ENCODE peak calls at places on chromosomes 16 and 17, in eight cellular contexts. A is bronchial epithelial cell; T is hepatocyte; G is cardiac muscle cell; E is effector memory CD4-positive, alpha-beta T cell; B is PC-3; C is SJCRH30; V is fibroblast of pulmonary artery. H is an unnamed sample.

GRCh38 chr17:39187152-39187830 is 10.2 kb downstream of the CACNB1 start:
- DNase-seq in A (no peak), T (no peak), G (no peak), E (no peak), B (no peak), C (no peak), V (no peak), H (no peak)

GRCh38 chr17:83080641-83081560 is 1.5 kb downstream of the METRNL start:
- DNase-seq in A (no peak), T (peak), G (peak), E (peak), B (no peak), C (peak), V (peak), H (no peak)

GRCh38 chr16:89880477-89881367 is 7.3 kb downstream of the TCF25 start:
- DNase-seq in A (peak), T (no peak), G (no peak), E (no peak), B (no peak), C (no peak), V (no peak), H (no peak)

GRCh38 chr16:85908444-85908843 is 9.5 kb downstream of the IRF8 start:
- DNase-seq in A (no peak), T (no peak), G (no peak), E (no peak), B (no peak), C (no peak), V (no peak), H (no peak)

GRCh38 chr17:14197582-14197981 is 39.1 kb downstream of the CDRT15 start:
- DNase-seq in A (no peak), T (no peak), G (no peak), E (peak), B (no peak), C (no peak), V (no peak), H (no peak)

GRCh38 chr16:68339214-68339613 is 28.4 kb downstream of the PRMT7 start:
- DNase-seq in A (no peak), T (no peak), G (no peak), E (no peak), B (no peak), C (no peak), V (no peak), H (no peak)

GRCh38 chr17:48901241-48901640 is 7.0 kb upstream of the UBE2Z start:
- DNase-seq in A (peak), T (no peak), G (no peak), E (no peak), B (no peak), C (no peak), V (no peak), H (no peak)

GRCh38 chr17:44112284-44113280 is 10.9 kb downstream of the HDAC5 start:
- DNase-seq in A (no peak), T (no peak), G (peak), E (no peak), B (no peak), C (peak), V (no peak), H (no peak)

GRCh38 chr16:68910051-68910450 is 66.7 kb downstream of the TANGO6 start:
- DNase-seq in A (no peak), T (no peak), G (no peak), E (no peak), B (no peak), C (peak), V (no peak), H (no peak)

GRCh38 chr17:32265192-32265895 is at the start of gene RHBDL3:
- DNase-seq in A (no peak), T (no peak), G (peak), E (no peak), B (no peak), C (no peak), V (no peak), H (no peak)

GRCh38 chr17:12672944-12673343 is 7.3 kb downstream of the MYOCD start:
- DNase-seq in A (no peak), T (no peak), G (no peak), E (no peak), B (no peak), C (no peak), V (no peak), H (no peak)

GRCh38 chr16:85508388-85508787 is 104.7 kb upstream of the GSE1 start:
- DNase-seq in A (no peak), T (no peak), G (no peak), E (no peak), B (no peak), C (no peak), V (no peak), H (no peak)

GRCh38 chr17:45440161-45440859 is 7.6 kb upstream of the ARHGAP27 start:
- DNase-seq in A (peak), T (peak), G (no peak), E (no peak), B (peak), C (no peak), V (peak), H (no peak)

GRCh38 chr16:56306690-56307533 is 115.6 kb downstream of the GNAO1 start:
- DNase-seq in A (no peak), T (no peak), G (no peak), E (no peak), B (no peak), C (no peak), V (no peak), H (no peak)

GRCh38 chr16:78980825-78981224 is 619.7 kb downstream of the MAF start:
- DNase-seq in A (no peak), T (no peak), G (no peak), E (no peak), B (no peak), C (no peak), V (no peak), H (no peak)

GRCh38 chr16:12000032-12000431 is 23.5 kb downstream of the SNX29 start:
- DNase-seq in A (no peak), T (no peak), G (no peak), E (no peak), B (no peak), C (no peak), V (no peak), H (no peak)

GRCh38 chr17:39634384-39634871 is 2.5 kb upstream of the STARD3 start:
- DNase-seq in A (peak), T (peak), G (peak), E (no peak), B (peak), C (peak), V (peak), H (peak)

GRCh38 chr17:50035421-50035879 is 20.5 kb upstream of the ITGA3 start:
- DNase-seq in A (no peak), T (no peak), G (no peak), E (no peak), B (no peak), C (no peak), V (no peak), H (peak)

GRCh38 chr17:30696234-30696633 is 128.3 kb downstream of the CRLF3 start:
- DNase-seq in A (no peak), T (no peak), G (no peak), E (no peak), B (no peak), C (no peak), V (no peak), H (no peak)

GRCh38 chr17:77372444-77373297 is 231.9 kb downstream of the SEC14L1 start:
- DNase-seq in A (peak), T (peak), G (peak), E (peak), B (no peak), C (peak), V (peak), H (peak)

GRCh38 chr17:77365584-77366186 is 224.9 kb downstream of the SEC14L1 start:
- DNase-seq in A (peak), T (peak), G (no peak), E (no peak), B (peak), C (peak), V (peak), H (peak)

GRCh38 chr17:41549596-41550039 is 21.5 kb upstream of the KRT19 start:
- DNase-seq in A (no peak), T (peak), G (no peak), E (no peak), B (peak), C (no peak), V (no peak), H (no peak)

GRCh38 chr17:16973760-16974540 is 2.0 kb upstream of the TNFRSF13B start:
- DNase-seq in A (no peak), T (no peak), G (no peak), E (no peak), B (no peak), C (no peak), V (no peak), H (no peak)

GRCh38 chr17:40356906-40357861 is 7.4 kb downstream of the GJD3 start:
- DNase-seq in A (no peak), T (no peak), G (no peak), E (no peak), B (no peak), C (no peak), V (no peak), H (no peak)

GRCh38 chr17:62749926-62750325 is 58.2 kb downstream of the MARCHF10 start:
- DNase-seq in A (no peak), T (no peak), G (no peak), E (no peak), B (no peak), C (no peak), V (no peak), H (no peak)

GRCh38 chr17:80089762-80090161 is 11.6 kb upstream of the GAA start:
- DNase-seq in A (no peak), T (no peak), G (no peak), E (no peak), B (no peak), C (no peak), V (no peak), H (no peak)
- H3K4me3 ChIP-seq in A (no peak), T (no peak), G (no peak), E (no peak), B (no peak), C (no peak), V (no peak), H (no peak)

GRCh38 chr17:74925242-74925641 is 1.2 kb downstream of the OTOP2 start:
- DNase-seq in A (no peak), T (peak), G (no peak), E (no peak), B (no peak), C (no peak), V (no peak), H (no peak)

GRCh38 chr17:74922694-74923537 is at the start of gene USH1G:
- DNase-seq in A (no peak), T (peak), G (peak), E (no peak), B (peak), C (peak), V (no peak), H (no peak)

GRCh38 chr17:74924250-74924948 is at the start of gene OTOP2:
- DNase-seq in A (no peak), T (peak), G (no peak), E (no peak), B (no peak), C (no peak), V (no peak), H (no peak)

GRCh38 chr17:74922172-74922571 is 883 bp downstream of the USH1G start:
- DNase-seq in A (no peak), T (peak), G (no peak), E (no peak), B (no peak), C (no peak), V (no peak), H (no peak)

GRCh38 chr17:74923538-74924249 is 379 bp upstream of the OTOP2 start:
- DNase-seq in A (no peak), T (peak), G (peak), E (peak), B (peak), C (peak), V (peak), H (peak)
- H3K4me3 ChIP-seq in A (peak), T (peak), G (peak), E (peak), B (peak), C (no peak), V (peak), H (no peak)

DNA sequence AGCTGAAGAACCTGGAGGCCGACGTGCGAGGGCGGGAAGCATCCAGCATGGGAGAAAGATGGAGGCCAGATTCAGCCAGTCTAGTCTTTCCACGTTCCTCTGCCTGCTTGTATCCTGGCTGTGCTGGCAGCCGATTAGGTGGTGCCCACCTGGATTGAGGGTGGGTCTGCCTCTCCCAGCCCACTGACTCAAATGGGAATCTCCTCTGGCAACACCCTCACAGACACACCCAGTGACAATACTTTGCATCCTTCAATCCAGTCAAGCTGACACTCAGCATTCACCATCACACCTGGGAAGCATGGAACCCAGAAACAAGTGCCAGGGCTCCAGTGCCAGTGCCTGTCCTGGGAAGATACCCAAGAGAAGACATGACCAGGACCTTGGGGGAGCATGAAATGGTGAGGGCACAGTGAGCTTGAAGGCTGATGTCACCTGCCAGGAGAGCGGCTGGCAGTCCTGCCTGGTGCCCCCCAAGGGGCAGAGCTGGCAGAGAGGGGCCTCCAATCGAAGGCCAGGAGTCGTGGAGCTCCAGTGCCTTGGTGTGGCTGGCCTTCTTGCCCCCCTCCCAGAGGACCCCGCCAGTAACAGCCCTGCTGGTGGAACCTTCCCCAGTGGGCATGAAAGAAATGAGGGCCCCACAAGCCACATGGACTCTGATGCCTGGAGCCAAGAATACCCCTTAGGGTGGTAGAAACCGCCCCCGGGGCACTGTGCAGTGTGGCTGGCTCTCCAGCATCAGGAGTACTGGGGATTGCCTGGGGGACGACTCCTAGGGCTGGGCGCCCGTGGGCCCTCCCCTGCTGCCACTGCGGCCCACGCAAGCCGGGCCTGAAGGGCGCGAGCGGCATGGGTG is 643 bp upstream of the NPB start:
- DNase-seq in A (no peak), T (no peak), G (no peak), E (no peak), B (no peak), C (no peak), V (no peak), H (no peak)
- H3K4me3 ChIP-seq in A (no peak), T (no peak), G (peak), E (no peak), B (no peak), C (no peak), V (no peak), H (no peak)

GRCh38 chr17:8072339-8072726 is 15.2 kb downstream of the ALOX12B start:
- DNase-seq in A (no peak), T (no peak), G (no peak), E (no peak), B (no peak), C (no peak), V (no peak), H (no peak)
- H3K4me3 ChIP-seq in A (no peak), T (no peak), G (no peak), E (peak), B (peak), C (no peak), V (no peak), H (no peak)

GRCh38 chr16:88534731-88535141 is 35.5 kb upstream of the ZC3H18 start:
- DNase-seq in A (peak), T (no peak), G (peak), E (no peak), B (peak), C (no peak), V (peak), H (peak)

GRCh38 chr16:88535857-88536222 is 34.4 kb upstream of the ZC3H18 start:
- DNase-seq in A (no peak), T (no peak), G (no peak), E (no peak), B (no peak), C (no peak), V (no peak), H (no peak)

GRCh38 chr16:88536510-88536909 is 33.7 kb upstream of the ZC3H18 start:
- DNase-seq in A (no peak), T (no peak), G (no peak), E (no peak), B (no peak), C (no peak), V (no peak), H (no peak)

GRCh38 chr16:88533945-88534641 is 36.1 kb upstream of the ZC3H18 start:
- DNase-seq in A (peak), T (peak), G (peak), E (peak), B (peak), C (peak), V (peak), H (peak)

GRCh38 chr16:88535181-88535856 is 34.9 kb upstream of the ZC3H18 start:
- DNase-seq in A (no peak), T (no peak), G (no peak), E (no peak), B (no peak), C (no peak), V (no peak), H (no peak)
- H3K4me3 ChIP-seq in A (peak), T (no peak), G (peak), E (peak), B (peak), C (no peak), V (peak), H (peak)

DNA sequence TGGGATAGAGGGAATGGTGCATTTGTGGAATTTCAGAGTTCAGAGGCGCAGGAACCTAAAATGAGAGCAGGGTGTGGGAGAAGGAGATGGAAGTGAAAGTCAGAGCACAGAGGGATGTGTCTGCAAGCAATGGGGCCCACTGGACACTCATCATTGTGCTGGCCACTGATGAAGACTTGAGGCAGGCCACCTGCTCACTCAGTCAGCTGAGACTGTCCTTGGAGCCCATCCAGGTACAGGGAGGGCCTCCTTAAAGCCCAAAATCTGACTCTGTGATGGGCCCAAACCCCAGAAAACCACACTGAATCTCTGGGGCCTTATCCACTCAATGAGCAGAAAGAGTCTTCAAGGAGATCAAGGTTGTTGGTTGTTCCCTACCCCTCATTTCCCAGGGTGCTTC is 5.6 kb downstream of the GP2 start:
- DNase-seq in A (no peak), T (no peak), G (no peak), E (no peak), B (no peak), C (no peak), V (no peak), H (no peak)
- H3K4me3 ChIP-seq in A (no peak), T (no peak), G (no peak), E (no peak), B (no peak), C (no peak), V (no peak), H (no peak)

DNA sequence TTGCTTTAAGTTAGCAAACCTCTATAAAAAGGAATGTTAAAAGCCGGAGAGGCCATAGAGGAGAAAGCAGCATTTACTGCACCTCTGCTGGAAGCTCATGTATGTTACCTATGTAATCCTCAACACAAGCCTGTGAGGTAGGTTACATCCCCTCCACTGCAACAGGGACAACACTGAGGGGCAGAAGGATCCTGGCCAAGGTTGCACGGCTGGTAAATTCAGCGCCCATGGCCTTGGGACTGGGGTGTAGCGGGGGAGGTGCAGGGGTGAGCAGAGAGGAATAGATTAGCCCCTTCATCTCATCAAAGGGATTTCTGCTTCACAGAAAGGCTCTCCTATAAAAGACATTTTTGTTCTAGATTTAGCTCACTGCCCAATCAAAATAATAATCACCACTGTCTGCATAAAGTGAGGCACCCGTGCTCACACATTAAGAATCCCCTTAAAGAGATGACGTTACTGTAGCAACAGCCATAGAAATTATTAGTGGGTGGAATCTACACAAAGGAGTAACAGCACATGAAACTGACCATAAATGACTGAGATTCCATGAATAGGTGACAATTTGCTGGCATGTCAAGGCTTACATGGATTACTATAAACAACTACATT is 3.3 kb downstream of the ZCCHC14 start:
- DNase-seq in A (no peak), T (no peak), G (no peak), E (no peak), B (no peak), C (no peak), V (no peak), H (no peak)
- H3K4me3 ChIP-seq in A (no peak), T (peak), G (no peak), E (no peak), B (peak), C (no peak), V (peak), H (peak)

H was measured in AG10803.